ENCODE peak calls at places on chromosomes 1 and 21, in nine cellular contexts. R, P, H, Y, V, G, B, N and X are unnamed samples.
A peak's percentile ranks its signal among the peaks of the same experiment; 100 is the strongest.

GRCh38 chr1:160768295-160768657 is 27.7 kb upstream of the LY9 start:
- DNase-seq in Y (peak; percentile 22), R (peak; percentile 89), H (peak; percentile 89), G (no peak), B (peak; percentile 62), V (peak; percentile 94), P (no peak), N (peak; percentile 65), X (peak; percentile 5)

GRCh38 chr1:84603941-84604830 is 29.9 kb upstream of the CTBS start:
- DNase-seq in P (peak; percentile 90), Y (peak; percentile 93), G (peak; percentile 36), B (no peak), N (peak; percentile 76), R (no peak), V (no peak), H (no peak), X (peak; percentile 91)

GRCh38 chr1:180611016-180611930 is 20.5 kb upstream of the XPR1 start:
- DNase-seq in R (no peak), P (peak; percentile 81), G (no peak), B (no peak), N (no peak), H (no peak), V (no peak), Y (peak; percentile 56), X (no peak)

GRCh38 chr1:8348777-8349472 is 31.0 kb downstream of the SLC45A1 start:
- DNase-seq in B (peak; percentile 45), P (peak; percentile 47), R (peak; percentile 81), G (peak; percentile 57), Y (peak; percentile 77), N (no peak), V (peak; percentile 75), H (peak; percentile 83), X (peak; percentile 65)

GRCh38 chr1:92495392-92496066 is 8.8 kb upstream of the GFI1 start:
- DNase-seq in R (no peak), H (no peak), G (no peak), N (no peak), P (no peak), V (no peak), B (no peak), Y (no peak), X (no peak)

GRCh38 chr1:174160603-174161002 is 1.3 kb downstream of the RABGAP1L start:
- DNase-seq in Y (no peak), B (no peak), V (no peak), H (no peak), N (no peak), G (no peak), P (no peak), R (no peak), X (no peak)

GRCh38 chr1:26602378-26602959 is 72.9 kb downstream of the RPS6KA1 start:
- DNase-seq in P (peak; percentile 41), Y (peak; percentile 76), R (no peak), B (no peak), N (peak; percentile 56), G (no peak), H (no peak), V (peak; percentile 52), X (peak; percentile 75)

GRCh38 chr1:21939650-21940374 is 2.7 kb upstream of the HSPG2 start:
- DNase-seq in V (no peak), N (peak; percentile 72), B (no peak), G (no peak), H (no peak), R (no peak), Y (peak; percentile 95), P (peak; percentile 99), X (peak; percentile 92)

GRCh38 chr1:199173356-199173755 is 534.5 kb downstream of the PTPRC start:
- DNase-seq in V (peak; percentile 30), R (no peak), H (no peak), Y (no peak), G (no peak), B (no peak), P (peak; percentile 79), N (no peak), X (peak; percentile 43)

GRCh38 chr1:32933742-32934322 is 30.8 kb downstream of the RNF19B start:
- DNase-seq in V (no peak), B (no peak), Y (peak; percentile 69), H (no peak), R (no peak), P (peak; percentile 59), N (peak; percentile 32), G (no peak), X (peak; percentile 75)

GRCh38 chr1:59415876-59416275 is 119.0 kb downstream of the FGGY start:
- DNase-seq in H (no peak), P (peak; percentile 89), G (no peak), Y (no peak), V (no peak), B (no peak), N (no peak), R (no peak), X (no peak)

GRCh38 chr1:234869182-234870019 is 259.2 kb downstream of the TOMM20 start:
- DNase-seq in V (no peak), B (no peak), Y (no peak), P (no peak), G (no peak), N (peak; percentile 37), H (no peak), R (no peak), X (no peak)

GRCh38 chr1:2109581-2110021 is 59.4 kb downstream of the PRKCZ start:
- DNase-seq in Y (no peak), B (no peak), R (no peak), P (no peak), G (no peak), H (no peak), V (no peak), N (no peak), X (no peak)

GRCh38 chr1:89464008-89464407 is 60.6 kb upstream of the LRRC8B start:
- DNase-seq in V (peak; percentile 55), R (peak; percentile 56), B (no peak), N (no peak), Y (no peak), P (no peak), G (no peak), H (no peak), X (no peak)

GRCh38 chr1:55310517-55310927 is 95.4 kb upstream of the USP24 start:
- DNase-seq in R (peak; percentile 48), N (peak; percentile 95), H (no peak), B (no peak), Y (peak; percentile 96), G (peak; percentile 75), V (peak; percentile 48), P (peak; percentile 100), X (peak; percentile 92)

GRCh38 chr1:9716404-9717192 is 65.1 kb downstream of the PIK3CD start:
- DNase-seq in R (peak; percentile 62), Y (no peak), P (no peak), V (peak; percentile 53), B (no peak), G (no peak), H (peak; percentile 77), N (no peak), X (no peak)

GRCh38 chr1:2541619-2542246 is 11.7 kb upstream of the HES5 start:
- DNase-seq in V (no peak), H (no peak), R (no peak), G (no peak), Y (no peak), P (no peak), B (no peak), N (no peak), X (no peak)

GRCh38 chr1:181482521-181483083 is 715 bp upstream of the CACNA1E start:
- DNase-seq in V (peak; percentile 60), P (peak; percentile 20), N (no peak), H (no peak), G (no peak), Y (no peak), B (no peak), R (peak; percentile 61), X (no peak)

GRCh38 chr1:20439282-20439681 is 46.7 kb downstream of the CAMK2N1 start:
- DNase-seq in G (no peak), R (no peak), P (peak; percentile 41), H (no peak), N (no peak), V (no peak), B (no peak), Y (peak; percentile 55), X (peak; percentile 32)

GRCh38 chr1:94727846-94728715 is 92.1 kb upstream of the SLC44A3 start:
- DNase-seq in B (no peak), G (peak; percentile 62), P (peak; percentile 97), H (no peak), Y (peak; percentile 75), R (no peak), N (peak; percentile 90), V (no peak), X (peak; percentile 93)

GRCh38 chr1:86938450-86938849 is 24.0 kb downstream of the HS2ST1 start:
- DNase-seq in H (no peak), N (no peak), P (no peak), G (no peak), V (no peak), B (no peak), R (no peak), Y (no peak), X (no peak)

GRCh38 chr1:178282949-178283367 is 189.1 kb downstream of the RASAL2 start:
- DNase-seq in B (no peak), Y (peak; percentile 82), R (no peak), N (peak; percentile 52), V (no peak), G (no peak), P (peak; percentile 68), H (no peak), X (peak; percentile 76)

GRCh38 chr1:160711528-160712311 is at the start of gene CD48:
- DNase-seq in B (no peak), N (no peak), R (peak; percentile 62), V (peak; percentile 75), G (no peak), P (no peak), Y (no peak), H (peak; percentile 67), X (no peak)

GRCh38 chr21:36350282-36350910 is 30.4 kb downstream of the MORC3 start:
- DNase-seq in V (no peak), P (peak; percentile 74), H (no peak), N (no peak), B (no peak), R (no peak), Y (peak; percentile 47), G (no peak), X (peak; percentile 73)

GRCh38 chr1:93990010-93990409 is 80.8 kb upstream of the GCLM start:
- DNase-seq in G (no peak), R (no peak), Y (no peak), H (no peak), N (no peak), P (no peak), B (no peak), V (no peak), X (no peak)

GRCh38 chr1:178485467-178486098 is 11.2 kb downstream of the CLEC20A start:
- DNase-seq in B (no peak), G (no peak), Y (no peak), V (no peak), H (no peak), P (peak; percentile 3), R (no peak), N (no peak), X (no peak)